ENCODE peak calls at places on chromosome 7, in eight cellular contexts. One of them, this sample, is unnamed.
A peak's percentile ranks its signal among the peaks of the same experiment; 100 is the strongest.

GRCh38 chr7:114086491-114086905 is 167.7 kb upstream of the PPP1R3A start:
- DNase-seq in HL-60: no peak
- DNase-seq in stomach: peak; percentile 28
- DNase-seq in Peyer's patch: peak; percentile 79
- DNase-seq in A549: no peak
- DNase-seq in RWPE2: no peak
- DNase-seq in mammary epithelial cell: no peak
- DNase-seq in CD8-positive, alpha-beta T cell: no peak
- DNase-seq in this sample: no peak

GRCh38 chr7:135251502-135252327 is 18.1 kb downstream of the STRA8 start:
- DNase-seq in HL-60: no peak
- DNase-seq in stomach: no peak
- DNase-seq in Peyer's patch: no peak
- DNase-seq in A549: no peak
- DNase-seq in RWPE2: no peak
- DNase-seq in mammary epithelial cell: no peak
- DNase-seq in CD8-positive, alpha-beta T cell: no peak
- DNase-seq in this sample: no peak

GRCh38 chr7:133675510-133676218 is 422.8 kb downstream of the EXOC4 start:
- DNase-seq in HL-60: no peak
- DNase-seq in stomach: no peak
- DNase-seq in Peyer's patch: no peak
- DNase-seq in A549: no peak
- DNase-seq in RWPE2: no peak
- DNase-seq in mammary epithelial cell: peak; percentile 30
- DNase-seq in CD8-positive, alpha-beta T cell: no peak
- DNase-seq in this sample: no peak

GRCh38 chr7:33921216-33921938 is 16.0 kb downstream of the BMPER start:
- DNase-seq in HL-60: no peak
- DNase-seq in stomach: peak; percentile 35
- DNase-seq in Peyer's patch: no peak
- DNase-seq in A549: no peak
- DNase-seq in RWPE2: no peak
- DNase-seq in mammary epithelial cell: no peak
- DNase-seq in CD8-positive, alpha-beta T cell: no peak
- DNase-seq in this sample: no peak

GRCh38 chr7:73437091-73437490 is 3.5 kb downstream of the FZD9 start:
- DNase-seq in HL-60: no peak
- DNase-seq in stomach: no peak
- DNase-seq in Peyer's patch: no peak
- DNase-seq in A549: no peak
- DNase-seq in RWPE2: no peak
- DNase-seq in mammary epithelial cell: no peak
- DNase-seq in CD8-positive, alpha-beta T cell: no peak
- DNase-seq in this sample: no peak

GRCh38 chr7:98267305-98267704 is 14.2 kb upstream of the BRI3 start:
- DNase-seq in HL-60: no peak
- DNase-seq in stomach: no peak
- DNase-seq in Peyer's patch: no peak
- DNase-seq in A549: no peak
- DNase-seq in RWPE2: no peak
- DNase-seq in mammary epithelial cell: no peak
- DNase-seq in CD8-positive, alpha-beta T cell: no peak
- DNase-seq in this sample: no peak

GRCh38 chr7:754531-755420 is 27.7 kb upstream of the PRKAR1B start:
- DNase-seq in HL-60: no peak
- DNase-seq in stomach: no peak
- DNase-seq in Peyer's patch: peak; percentile 35
- DNase-seq in A549: no peak
- DNase-seq in RWPE2: peak; percentile 53
- DNase-seq in mammary epithelial cell: no peak
- DNase-seq in CD8-positive, alpha-beta T cell: no peak
- DNase-seq in this sample: no peak

GRCh38 chr7:71198887-71199286 is 66.9 kb downstream of the GALNT17 start:
- DNase-seq in HL-60: no peak
- DNase-seq in stomach: no peak
- DNase-seq in Peyer's patch: no peak
- DNase-seq in A549: no peak
- DNase-seq in RWPE2: no peak
- DNase-seq in mammary epithelial cell: no peak
- DNase-seq in CD8-positive, alpha-beta T cell: no peak
- DNase-seq in this sample: no peak

GRCh38 chr7:135282621-135283295 is 49.1 kb downstream of the STRA8 start:
- DNase-seq in HL-60: no peak
- DNase-seq in stomach: no peak
- DNase-seq in Peyer's patch: no peak
- DNase-seq in A549: no peak
- DNase-seq in RWPE2: no peak
- DNase-seq in mammary epithelial cell: peak; percentile 49
- DNase-seq in CD8-positive, alpha-beta T cell: no peak
- DNase-seq in this sample: no peak

GRCh38 chr7:37916017-37916672 is 472 bp downstream of the SFRP4 start:
- DNase-seq in HL-60: no peak
- DNase-seq in stomach: no peak
- DNase-seq in Peyer's patch: peak; percentile 55
- DNase-seq in A549: no peak
- DNase-seq in RWPE2: no peak
- DNase-seq in mammary epithelial cell: peak; percentile 14
- DNase-seq in CD8-positive, alpha-beta T cell: no peak
- DNase-seq in this sample: no peak

GRCh38 chr7:121620953-121621606 is 225.0 kb upstream of the FAM3C start:
- DNase-seq in HL-60: no peak
- DNase-seq in stomach: no peak
- DNase-seq in Peyer's patch: no peak
- DNase-seq in A549: no peak
- DNase-seq in RWPE2: no peak
- DNase-seq in mammary epithelial cell: no peak
- DNase-seq in CD8-positive, alpha-beta T cell: no peak
- DNase-seq in this sample: no peak

GRCh38 chr7:2172311-2173183 is 60.2 kb downstream of the MAD1L1 start:
- DNase-seq in HL-60: no peak
- DNase-seq in stomach: peak; percentile 91
- DNase-seq in Peyer's patch: no peak
- DNase-seq in A549: no peak
- DNase-seq in RWPE2: no peak
- DNase-seq in mammary epithelial cell: peak; percentile 44
- DNase-seq in CD8-positive, alpha-beta T cell: no peak
- DNase-seq in this sample: no peak

GRCh38 chr7:28018851-28019465 is 161.6 kb downstream of the JAZF1 start:
- DNase-seq in HL-60: no peak
- DNase-seq in stomach: no peak
- DNase-seq in Peyer's patch: no peak
- DNase-seq in A549: no peak
- DNase-seq in RWPE2: no peak
- DNase-seq in mammary epithelial cell: no peak
- DNase-seq in CD8-positive, alpha-beta T cell: no peak
- DNase-seq in this sample: no peak

GRCh38 chr7:140829720-140830119 is 95.0 kb downstream of the BRAF start:
- DNase-seq in HL-60: no peak
- DNase-seq in stomach: no peak
- DNase-seq in Peyer's patch: no peak
- DNase-seq in A549: no peak
- DNase-seq in RWPE2: no peak
- DNase-seq in mammary epithelial cell: no peak
- DNase-seq in CD8-positive, alpha-beta T cell: no peak
- DNase-seq in this sample: no peak

GRCh38 chr7:159068893-159069448 is 75.7 kb downstream of the VIPR2 start:
- DNase-seq in HL-60: no peak
- DNase-seq in stomach: no peak
- DNase-seq in Peyer's patch: no peak
- DNase-seq in A549: no peak
- DNase-seq in RWPE2: peak; percentile 20
- DNase-seq in mammary epithelial cell: no peak
- DNase-seq in CD8-positive, alpha-beta T cell: no peak
- DNase-seq in this sample: no peak

GRCh38 chr7:72785166-72785955 is 42.6 kb downstream of the TYW1B start:
- DNase-seq in HL-60: no peak
- DNase-seq in stomach: no peak
- DNase-seq in Peyer's patch: no peak
- DNase-seq in A549: no peak
- DNase-seq in RWPE2: no peak
- DNase-seq in mammary epithelial cell: no peak
- DNase-seq in CD8-positive, alpha-beta T cell: no peak
- DNase-seq in this sample: no peak

GRCh38 chr7:1867326-1867725 is 197.2 kb downstream of the ELFN1 start:
- DNase-seq in HL-60: no peak
- DNase-seq in stomach: no peak
- DNase-seq in Peyer's patch: no peak
- DNase-seq in A549: no peak
- DNase-seq in RWPE2: no peak
- DNase-seq in mammary epithelial cell: no peak
- DNase-seq in CD8-positive, alpha-beta T cell: no peak
- DNase-seq in this sample: no peak

GRCh38 chr7:71772783-71773182 is 639.4 kb downstream of the CALN1 start:
- DNase-seq in HL-60: no peak
- DNase-seq in stomach: no peak
- DNase-seq in Peyer's patch: no peak
- DNase-seq in A549: no peak
- DNase-seq in RWPE2: no peak
- DNase-seq in mammary epithelial cell: no peak
- DNase-seq in CD8-positive, alpha-beta T cell: no peak
- DNase-seq in this sample: no peak

GRCh38 chr7:134548877-134549276 is at the start of gene AKR1B15:
- DNase-seq in HL-60: no peak
- DNase-seq in stomach: no peak
- DNase-seq in Peyer's patch: no peak
- DNase-seq in A549: peak; percentile 96
- DNase-seq in RWPE2: no peak
- DNase-seq in mammary epithelial cell: peak; percentile 62
- DNase-seq in CD8-positive, alpha-beta T cell: no peak
- DNase-seq in this sample: no peak

GRCh38 chr7:69237541-69237940 is 360.7 kb upstream of the AUTS2 start:
- DNase-seq in HL-60: no peak
- DNase-seq in stomach: no peak
- DNase-seq in Peyer's patch: no peak
- DNase-seq in A549: no peak
- DNase-seq in RWPE2: no peak
- DNase-seq in mammary epithelial cell: no peak
- DNase-seq in CD8-positive, alpha-beta T cell: no peak
- DNase-seq in this sample: no peak

GRCh38 chr7:129134356-129134972 is 10.0 kb upstream of the TSPAN33 start:
- DNase-seq in HL-60: no peak
- DNase-seq in stomach: no peak
- DNase-seq in Peyer's patch: no peak
- DNase-seq in A549: no peak
- DNase-seq in RWPE2: no peak
- DNase-seq in mammary epithelial cell: peak; percentile 29
- DNase-seq in CD8-positive, alpha-beta T cell: no peak
- DNase-seq in this sample: no peak

GRCh38 chr7:859368-860030 is 16.9 kb upstream of the GET4 start:
- DNase-seq in HL-60: no peak
- DNase-seq in stomach: no peak
- DNase-seq in Peyer's patch: no peak
- DNase-seq in A549: no peak
- DNase-seq in RWPE2: no peak
- DNase-seq in mammary epithelial cell: no peak
- DNase-seq in CD8-positive, alpha-beta T cell: no peak
- DNase-seq in this sample: no peak

GRCh38 chr7:24965831-24966708 is 13.9 kb downstream of the OSBPL3 start:
- DNase-seq in HL-60: no peak
- DNase-seq in stomach: no peak
- DNase-seq in Peyer's patch: peak; percentile 49
- DNase-seq in A549: no peak
- DNase-seq in RWPE2: no peak
- DNase-seq in mammary epithelial cell: peak; percentile 76
- DNase-seq in CD8-positive, alpha-beta T cell: peak; percentile 64
- DNase-seq in this sample: no peak

DNA sequence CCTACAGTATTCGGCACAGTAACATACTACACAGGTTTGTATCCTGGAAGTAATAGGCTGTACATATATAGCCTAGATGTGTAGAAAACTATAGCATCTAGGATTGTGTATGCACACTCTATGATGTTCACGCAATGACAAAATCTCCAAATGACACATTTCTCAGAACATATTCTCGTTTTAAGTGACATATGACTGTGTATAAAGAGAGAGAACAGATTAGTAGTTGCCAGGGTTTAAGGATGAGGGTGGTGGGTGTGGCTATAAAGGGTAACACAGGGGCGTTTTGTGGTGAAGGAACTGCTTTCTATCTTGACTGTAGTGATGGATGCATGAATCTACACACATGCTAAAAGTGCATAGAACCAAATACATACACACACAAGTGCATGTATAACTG is 101.2 kb downstream of the ARL4A start:
- DNase-seq in HL-60: no peak
- DNase-seq in stomach: no peak
- DNase-seq in Peyer's patch: no peak
- DNase-seq in A549: no peak
- DNase-seq in RWPE2: no peak
- DNase-seq in mammary epithelial cell: no peak
- DNase-seq in CD8-positive, alpha-beta T cell: no peak
- DNase-seq in this sample: no peak
- H3K27ac ChIP-seq in HL-60: no peak overlapping the region
- H3K27ac ChIP-seq in stomach: no peak overlapping the region
- H3K27ac ChIP-seq in Peyer's patch: no peak overlapping the region
- H3K27ac ChIP-seq in A549: no peak overlapping the region
- H3K27ac ChIP-seq in RWPE2: no peak overlapping the region
- H3K27ac ChIP-seq in mammary epithelial cell: no peak overlapping the region
- H3K27ac ChIP-seq in CD8-positive, alpha-beta T cell: no peak overlapping the region
- H3K27ac ChIP-seq in this sample: no peak overlapping the region

GRCh38 chr7:44533301-44534055 is 7.7 kb downstream of the NPC1L1 start:
- DNase-seq in HL-60: no peak
- DNase-seq in stomach: peak; percentile 20
- DNase-seq in Peyer's patch: no peak
- DNase-seq in A549: no peak
- DNase-seq in RWPE2: no peak
- DNase-seq in mammary epithelial cell: no peak
- DNase-seq in CD8-positive, alpha-beta T cell: no peak
- DNase-seq in this sample: no peak
- H3K27ac ChIP-seq in HL-60: no peak overlapping the region
- H3K27ac ChIP-seq in stomach: no peak overlapping the region
- H3K27ac ChIP-seq in Peyer's patch: no peak overlapping the region
- H3K27ac ChIP-seq in A549: no peak overlapping the region
- H3K27ac ChIP-seq in RWPE2: no peak overlapping the region
- H3K27ac ChIP-seq in mammary epithelial cell: no peak overlapping the region
- H3K27ac ChIP-seq in CD8-positive, alpha-beta T cell: no peak overlapping the region
- H3K27ac ChIP-seq in this sample: no peak overlapping the region

DNA sequence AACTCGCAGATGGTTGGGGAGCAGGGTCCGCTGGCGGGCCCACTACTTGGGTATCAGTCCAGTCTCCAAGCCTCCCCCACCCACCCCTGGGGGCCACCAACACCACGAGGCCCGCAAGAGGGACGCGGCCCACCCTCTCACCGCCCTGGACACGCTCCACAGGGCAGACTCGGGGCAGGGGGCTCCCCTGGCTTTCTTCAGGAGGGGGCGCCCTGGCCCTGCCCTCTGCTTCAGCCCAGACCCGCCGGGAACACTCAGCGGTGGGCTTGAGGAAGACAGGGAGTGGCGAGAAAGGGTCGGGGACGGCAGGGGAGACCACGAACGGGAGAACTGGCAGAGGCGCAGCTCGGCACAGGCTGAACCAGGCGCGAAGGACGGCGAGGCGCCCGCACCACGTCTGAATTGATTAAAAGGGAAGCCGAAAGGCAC is 1.6 kb downstream of the IGF2BP3 start:
- DNase-seq in HL-60: no peak
- DNase-seq in stomach: no peak
- DNase-seq in Peyer's patch: peak; percentile 50
- DNase-seq in A549: no peak
- DNase-seq in RWPE2: no peak
- DNase-seq in mammary epithelial cell: no peak
- DNase-seq in CD8-positive, alpha-beta T cell: peak; percentile 16
- DNase-seq in this sample: no peak
- H3K27ac ChIP-seq in HL-60: peak overlapping the region; percentile 96
- H3K27ac ChIP-seq in stomach: no peak overlapping the region
- H3K27ac ChIP-seq in Peyer's patch: no peak overlapping the region
- H3K27ac ChIP-seq in A549: peak overlapping the region; percentile 99
- H3K27ac ChIP-seq in RWPE2: peak overlapping the region; percentile 92
- H3K27ac ChIP-seq in mammary epithelial cell: no peak overlapping the region
- H3K27ac ChIP-seq in CD8-positive, alpha-beta T cell: no peak overlapping the region
- H3K27ac ChIP-seq in this sample: no peak overlapping the region

GRCh38 chr7:101924171-101924570 is 106.7 kb downstream of the CUX1 start:
- DNase-seq in HL-60: no peak
- DNase-seq in stomach: no peak
- DNase-seq in Peyer's patch: peak; percentile 15
- DNase-seq in A549: no peak
- DNase-seq in RWPE2: no peak
- DNase-seq in mammary epithelial cell: no peak
- DNase-seq in CD8-positive, alpha-beta T cell: no peak
- DNase-seq in this sample: no peak
- H3K27ac ChIP-seq in HL-60: no peak overlapping the region
- H3K27ac ChIP-seq in stomach: peak overlapping the region; percentile 14
- H3K27ac ChIP-seq in Peyer's patch: no peak overlapping the region
- H3K27ac ChIP-seq in A549: no peak overlapping the region
- H3K27ac ChIP-seq in RWPE2: no peak overlapping the region
- H3K27ac ChIP-seq in mammary epithelial cell: no peak overlapping the region
- H3K27ac ChIP-seq in CD8-positive, alpha-beta T cell: no peak overlapping the region
- H3K27ac ChIP-seq in this sample: no peak overlapping the region